ENCODE peak calls at places on chromosomes 5 and 9, in ten cellular contexts. W is GM20000; R is stimulated activated CD4-positive, alpha-beta T cell treated with anti-CD3 and anti-CD28 coated beads, Interleukin-15, amount 100 ng/mL, for 1 hour; N is HTR-8/SVneo; I is uterus; L is ACHN; D is omental fat pad; O is body of pancreas; S is stomach; Z is tibial artery. K is an unnamed sample.

GRCh38 chr5:143495823-143496275 is 92.4 kb upstream of the NR3C1 start:
- DNase-seq in D (no peak), L (no peak), I (peak), W (no peak), O (peak), Z (no peak), N (no peak), S (no peak), R (no peak), K (no peak)

GRCh38 chr5:181099453-181100086 is 31.4 kb downstream of the OR2V1 start:
- DNase-seq in R (no peak), W (peak), Z (peak), S (no peak), N (no peak), L (no peak), O (no peak), I (no peak), D (no peak), K (no peak)

GRCh38 chr5:173265433-173265832 is 30.4 kb upstream of the NKX2-5 start:
- DNase-seq in N (no peak), W (no peak), R (no peak), D (no peak), L (no peak), S (no peak), I (no peak), Z (no peak), O (no peak), K (no peak)

GRCh38 chr5:169415351-169415750 is 114.4 kb upstream of the SLIT3 start:
- DNase-seq in N (no peak), R (no peak), I (no peak), O (no peak), L (no peak), D (no peak), Z (no peak), W (no peak), S (no peak), K (no peak)

GRCh38 chr5:72452515-72453259 is 54.5 kb downstream of the ZNF366 start:
- DNase-seq in R (no peak), Z (peak), I (peak), O (peak), N (peak), L (peak), D (no peak), S (peak), W (no peak), K (peak)

GRCh38 chr5:149594206-149594895 is 13.1 kb downstream of the ARHGEF37 start:
- DNase-seq in L (no peak), R (no peak), D (no peak), I (no peak), S (no peak), W (no peak), Z (no peak), N (no peak), O (no peak), K (no peak)

GRCh38 chr5:142301487-142302035 is 23.3 kb downstream of the SPRY4 start:
- DNase-seq in D (no peak), R (no peak), L (no peak), N (no peak), I (no peak), Z (no peak), S (no peak), W (no peak), O (no peak), K (no peak)

GRCh38 chr9:134575817-134576176 is 65.8 kb upstream of the COL5A1 start:
- DNase-seq in N (no peak), Z (no peak), S (no peak), D (no peak), O (no peak), L (no peak), R (no peak), W (no peak), I (peak), K (no peak)

GRCh38 chr5:37696190-37697021 is 143.4 kb downstream of the GDNF start:
- DNase-seq in O (no peak), S (no peak), L (peak), Z (no peak), R (no peak), D (no peak), I (no peak), W (no peak), N (peak), K (no peak)

GRCh38 chr5:76926329-76927105 is 26.3 kb upstream of the CRHBP start:
- DNase-seq in W (no peak), L (no peak), I (no peak), S (no peak), N (no peak), D (no peak), O (no peak), Z (no peak), R (no peak), K (no peak)

GRCh38 chr5:66066826-66067225 is 77.3 kb upstream of the SREK1 start:
- DNase-seq in L (no peak), Z (no peak), R (no peak), I (no peak), N (no peak), S (no peak), O (no peak), D (no peak), W (no peak), K (no peak)

GRCh38 chr9:95116002-95116819 is 201.3 kb downstream of the FANCC start:
- DNase-seq in I (no peak), D (no peak), N (no peak), Z (peak), L (no peak), W (no peak), O (peak), S (peak), R (no peak), K (no peak)

GRCh38 chr5:93782978-93783377 is 41.6 kb upstream of the POU5F2 start:
- DNase-seq in S (no peak), N (no peak), R (no peak), O (no peak), I (no peak), L (no peak), D (no peak), Z (no peak), W (no peak), K (no peak)

GRCh38 chr5:141369994-141370848 is at the start of gene PCDHGB3:
- DNase-seq in R (no peak), I (no peak), O (peak), Z (no peak), N (no peak), D (no peak), W (peak), S (no peak), L (peak), K (no peak)

GRCh38 chr5:115325291-115326019 is 29.0 kb upstream of the CCDC112 start:
- DNase-seq in Z (no peak), D (no peak), R (no peak), S (no peak), N (no peak), O (no peak), I (no peak), L (no peak), W (no peak), K (no peak)

GRCh38 chr9:128091144-128091543 is 23.1 kb downstream of the SLC25A25 start:
- DNase-seq in N (no peak), I (peak), W (no peak), S (no peak), L (no peak), O (no peak), Z (peak), D (no peak), R (no peak), K (peak)

GRCh38 chr5:368162-369084 is 46.9 kb downstream of the AHRR start:
- DNase-seq in S (no peak), I (no peak), D (no peak), Z (peak), O (peak), W (peak), N (no peak), R (no peak), L (no peak), K (peak)

GRCh38 chr5:159811712-159812111 is 104.6 kb upstream of the ADRA1B start:
- DNase-seq in I (no peak), R (no peak), L (no peak), O (no peak), N (no peak), D (no peak), Z (no peak), S (no peak), W (no peak), K (no peak)

GRCh38 chr9:91428431-91428830 is 4.8 kb upstream of the NFIL3 start:
- DNase-seq in Z (no peak), N (no peak), O (no peak), R (no peak), D (no peak), I (no peak), W (no peak), L (no peak), S (no peak), K (no peak)

GRCh38 chr9:87180361-87180760 is 233.1 kb upstream of the GAS1 start:
- DNase-seq in W (no peak), N (no peak), D (no peak), L (no peak), R (no peak), S (no peak), Z (no peak), I (no peak), O (no peak), K (no peak)

GRCh38 chr5:6260846-6261245 is 117.5 kb downstream of the MED10 start:
- DNase-seq in I (no peak), S (no peak), W (no peak), N (no peak), L (no peak), Z (no peak), D (no peak), O (no peak), R (no peak), K (no peak)

GRCh38 chr5:10393491-10393890 is 40.0 kb downstream of the MARCHF6 start:
- DNase-seq in O (no peak), R (no peak), D (no peak), L (no peak), W (no peak), Z (no peak), S (no peak), N (no peak), I (no peak), K (no peak)

GRCh38 chr9:86187121-86187520 is 72.3 kb downstream of the C9orf153 start:
- DNase-seq in D (no peak), N (no peak), R (no peak), S (no peak), Z (no peak), W (no peak), I (no peak), L (peak), O (no peak), K (no peak)

GRCh38 chr5:13217636-13218035 is 726.9 kb downstream of the DNAH5 start:
- DNase-seq in S (no peak), D (no peak), I (no peak), N (no peak), O (no peak), L (no peak), W (no peak), Z (no peak), R (no peak), K (no peak)

GRCh38 chr5:97044057-97044456 is 98.4 kb downstream of the LIX1 start:
- DNase-seq in O (peak), I (peak), Z (no peak), W (no peak), N (peak), D (no peak), L (peak), R (no peak), S (peak), K (no peak)

GRCh38 chr5:143094087-143094511 is 309.4 kb downstream of the NR3C1 start:
- DNase-seq in R (no peak), W (no peak), Z (no peak), D (no peak), I (no peak), S (no peak), N (no peak), L (peak), O (no peak), K (no peak)

GRCh38 chr5:135194573-135195266 is 160.7 kb upstream of the PITX1 start:
- DNase-seq in Z (no peak), N (no peak), S (peak), W (no peak), R (no peak), D (no peak), I (peak), L (no peak), O (no peak), K (no peak)

GRCh38 chr5:99089822-99090549 is 161.2 kb upstream of the CHD1 start:
- DNase-seq in Z (no peak), L (no peak), D (no peak), S (no peak), R (no peak), I (no peak), N (no peak), O (no peak), W (no peak), K (no peak)

GRCh38 chr5:8192840-8193239 is 323.9 kb downstream of the MTRR start:
- DNase-seq in L (no peak), N (no peak), Z (no peak), I (no peak), O (no peak), S (no peak), D (no peak), R (no peak), W (no peak), K (no peak)

GRCh38 chr9:130128782-130129424 is 43.3 kb upstream of the NCS1 start:
- DNase-seq in S (no peak), I (no peak), R (peak), D (no peak), O (peak), N (peak), Z (no peak), L (peak), W (peak), K (peak)

GRCh38 chr5:134468921-134469400 is 56.5 kb upstream of the JADE2 start:
- DNase-seq in O (no peak), S (no peak), N (no peak), L (no peak), W (peak), R (no peak), I (no peak), Z (peak), D (no peak), K (no peak)

GRCh38 chr9:94085062-94085639 is 887 bp downstream of the PTPDC1 start:
- DNase-seq in O (no peak), N (no peak), W (no peak), Z (no peak), S (no peak), D (no peak), L (peak), I (no peak), R (no peak), K (no peak)